ENCODE peak calls at places on chromosomes 2 and 18, in six cellular contexts. J is fibroblast of lung, A is lower leg skin, Z is non-pigmented ciliary epithelial cell, L is NCI-H524, D is COR-L47. S is an unnamed sample.

GRCh38 chr2:12928197-12928596 is 211.5 kb downstream of the TRIB2 start:
- DNase-seq in J (peak), A (no peak), Z (no peak), L (peak), D (no peak), S (peak)

GRCh38 chr2:186595219-186595618 is 5.4 kb downstream of the ITGAV start:
- DNase-seq in J (peak), A (no peak), Z (no peak), L (no peak), D (no peak), S (no peak)

GRCh38 chr2:3446381-3446780 is 66.9 kb downstream of the TRAPPC12 start:
- DNase-seq in J (no peak), A (no peak), Z (no peak), L (no peak), D (no peak), S (no peak)

GRCh38 chr2:101704816-101705565 is 7.5 kb downstream of the MAP4K4 start:
- DNase-seq in J (peak), A (no peak), Z (no peak), L (no peak), D (no peak), S (no peak)

GRCh38 chr18:26863921-26864497 is 1.5 kb downstream of the AQP4 start:
- DNase-seq in J (no peak), A (no peak), Z (no peak), L (no peak), D (no peak), S (no peak)

GRCh38 chr2:26245231-26245732 is 543 bp downstream of the HADHB start:
- DNase-seq in J (peak), A (no peak), Z (no peak), L (peak), D (no peak), S (no peak)

GRCh38 chr2:173884403-173884802 is 80.8 kb downstream of the SP3 start:
- DNase-seq in J (peak), A (no peak), Z (no peak), L (peak), D (peak), S (peak)

GRCh38 chr2:54360055-54360792 is 95.9 kb upstream of the SPTBN1 start:
- DNase-seq in J (peak), A (no peak), Z (peak), L (no peak), D (no peak), S (peak)

GRCh38 chr2:127153691-127154158 is 46.8 kb upstream of the BIN1 start:
- DNase-seq in J (peak), A (no peak), Z (peak), L (no peak), D (no peak), S (peak)

GRCh38 chr2:46552528-46552927 is 73.2 kb downstream of the TMEM247 start:
- DNase-seq in J (no peak), A (no peak), Z (no peak), L (no peak), D (no peak), S (no peak)

GRCh38 chr2:9298583-9298982 is 92.0 kb downstream of the ASAP2 start:
- DNase-seq in J (no peak), A (no peak), Z (no peak), L (no peak), D (no peak), S (no peak)

GRCh38 chr2:136281281-136282117 is 163.6 kb upstream of the CXCR4 start:
- DNase-seq in J (no peak), A (no peak), Z (no peak), L (no peak), D (no peak), S (no peak)

GRCh38 chr2:12284487-12284886 is 432.2 kb upstream of the TRIB2 start:
- DNase-seq in J (peak), A (no peak), Z (no peak), L (no peak), D (no peak), S (peak)